ENCODE peak calls at places on chromosomes 11 and 22, in eight cellular contexts. One of them, this sample, is unnamed.

GRCh38 chr22:20084547-20085413 is 4.7 kb downstream of the DGCR8 start:
- DNase-seq in fibroblast of pulmonary artery: peak
- DNase-seq in Peyer's patch: peak
- DNase-seq in epithelial cell of esophagus: no peak
- DNase-seq in fibroblast of the aortic adventitia: peak
- DNase-seq in heart left ventricle: no peak
- DNase-seq in thoracic aorta: no peak
- DNase-seq in lower lobe of right lung: peak
- DNase-seq in this sample: peak

GRCh38 chr22:46747646-46748045 is 9.6 kb upstream of the CERK start:
- DNase-seq in fibroblast of the aortic adventitia: no peak
- DNase-seq in Peyer's patch: no peak
- DNase-seq in epithelial cell of esophagus: no peak
- DNase-seq in heart left ventricle: no peak
- DNase-seq in fibroblast of pulmonary artery: no peak
- DNase-seq in thoracic aorta: no peak
- DNase-seq in lower lobe of right lung: no peak
- DNase-seq in this sample: no peak

GRCh38 chr22:27676545-27677188 is 124.9 kb downstream of the MN1 start:
- DNase-seq in Peyer's patch: no peak
- DNase-seq in thoracic aorta: no peak
- DNase-seq in lower lobe of right lung: no peak
- DNase-seq in heart left ventricle: no peak
- DNase-seq in fibroblast of pulmonary artery: peak
- DNase-seq in fibroblast of the aortic adventitia: peak
- DNase-seq in epithelial cell of esophagus: no peak
- DNase-seq in this sample: no peak

GRCh38 chr11:11028017-11028692 is 170.3 kb upstream of the ZBED5 start:
- DNase-seq in heart left ventricle: peak
- DNase-seq in epithelial cell of esophagus: peak
- DNase-seq in fibroblast of the aortic adventitia: peak
- DNase-seq in fibroblast of pulmonary artery: peak
- DNase-seq in lower lobe of right lung: peak
- DNase-seq in thoracic aorta: no peak
- DNase-seq in Peyer's patch: peak
- DNase-seq in this sample: peak

GRCh38 chr11:118789501-118790356 is 1.2 kb downstream of the DDX6 start:
- DNase-seq in fibroblast of pulmonary artery: peak
- DNase-seq in thoracic aorta: no peak
- DNase-seq in fibroblast of the aortic adventitia: peak
- DNase-seq in epithelial cell of esophagus: peak
- DNase-seq in heart left ventricle: peak
- DNase-seq in Peyer's patch: no peak
- DNase-seq in lower lobe of right lung: no peak
- DNase-seq in this sample: peak

GRCh38 chr22:36026741-36027140 is 1.9 kb downstream of the RBFOX2 start:
- DNase-seq in lower lobe of right lung: no peak
- DNase-seq in thoracic aorta: no peak
- DNase-seq in fibroblast of the aortic adventitia: peak
- DNase-seq in fibroblast of pulmonary artery: peak
- DNase-seq in epithelial cell of esophagus: no peak
- DNase-seq in Peyer's patch: no peak
- DNase-seq in heart left ventricle: no peak
- DNase-seq in this sample: peak

GRCh38 chr22:27252282-27253049 is 549.1 kb downstream of the MN1 start:
- DNase-seq in heart left ventricle: no peak
- DNase-seq in epithelial cell of esophagus: peak
- DNase-seq in fibroblast of the aortic adventitia: peak
- DNase-seq in lower lobe of right lung: no peak
- DNase-seq in thoracic aorta: no peak
- DNase-seq in fibroblast of pulmonary artery: peak
- DNase-seq in Peyer's patch: no peak
- DNase-seq in this sample: peak

GRCh38 chr11:24925091-24925490 is 428.2 kb downstream of the LUZP2 start:
- DNase-seq in thoracic aorta: no peak
- DNase-seq in epithelial cell of esophagus: no peak
- DNase-seq in heart left ventricle: no peak
- DNase-seq in lower lobe of right lung: no peak
- DNase-seq in Peyer's patch: no peak
- DNase-seq in fibroblast of the aortic adventitia: no peak
- DNase-seq in fibroblast of pulmonary artery: no peak
- DNase-seq in this sample: no peak

DNA sequence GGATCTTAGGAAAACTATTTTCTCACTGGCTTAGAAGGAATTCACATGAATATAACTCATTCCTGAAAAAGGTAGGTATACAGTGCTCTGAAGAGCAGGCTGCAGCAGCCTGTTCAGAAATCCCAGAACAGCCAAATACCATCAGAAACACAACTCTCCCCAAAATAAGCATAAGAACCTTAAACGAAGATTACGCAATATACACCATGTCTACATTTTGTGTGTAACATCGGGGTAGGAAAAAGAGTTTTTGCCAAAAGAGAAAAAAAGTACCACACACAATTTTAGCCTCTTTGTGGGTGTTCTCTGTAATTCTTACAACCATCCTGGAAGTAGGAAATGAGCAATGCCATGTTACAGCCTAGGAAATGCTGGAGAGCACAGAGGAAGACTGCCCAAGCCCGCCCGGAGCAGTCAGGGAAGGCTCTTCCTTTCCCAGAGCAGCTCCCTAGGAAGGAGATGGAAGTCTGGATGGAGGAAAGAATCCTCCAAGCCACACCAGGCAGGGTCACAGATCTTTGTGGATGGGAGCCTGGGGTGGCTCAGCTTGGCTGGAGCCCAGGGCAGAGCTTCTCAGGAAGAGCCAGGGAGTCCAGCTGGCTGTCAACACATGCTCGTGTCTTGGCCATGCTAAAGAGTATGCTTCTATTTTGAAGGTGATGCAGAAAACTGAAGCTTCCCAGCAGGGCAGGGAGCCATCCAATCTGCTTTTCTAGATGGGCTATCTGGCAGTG is 49.7 kb upstream of the ARFGAP3 start:
- DNase-seq in fibroblast of pulmonary artery: peak
- DNase-seq in epithelial cell of esophagus: no peak
- DNase-seq in fibroblast of the aortic adventitia: peak
- DNase-seq in lower lobe of right lung: no peak
- DNase-seq in heart left ventricle: peak
- DNase-seq in Peyer's patch: no peak
- DNase-seq in thoracic aorta: no peak
- DNase-seq in this sample: no peak
- TF ChIP-seq CTCF in fibroblast of pulmonary artery: no peak
- TF ChIP-seq CTCF in epithelial cell of esophagus: no peak
- TF ChIP-seq CTCF in fibroblast of the aortic adventitia: no peak
- TF ChIP-seq CTCF in lower lobe of right lung: no peak
- TF ChIP-seq CTCF in heart left ventricle: no peak
- TF ChIP-seq CTCF in Peyer's patch: no peak
- TF ChIP-seq CTCF in thoracic aorta: no peak
- TF ChIP-seq CTCF in this sample: no peak

GRCh38 chr22:34881453-34881852 is 184.5 kb upstream of the ISX start:
- DNase-seq in fibroblast of pulmonary artery: no peak
- DNase-seq in fibroblast of the aortic adventitia: no peak
- DNase-seq in thoracic aorta: no peak
- DNase-seq in Peyer's patch: no peak
- DNase-seq in lower lobe of right lung: no peak
- DNase-seq in heart left ventricle: no peak
- DNase-seq in epithelial cell of esophagus: no peak
- DNase-seq in this sample: no peak
- TF ChIP-seq CTCF in fibroblast of pulmonary artery: no peak
- TF ChIP-seq CTCF in fibroblast of the aortic adventitia: no peak
- TF ChIP-seq CTCF in thoracic aorta: no peak
- TF ChIP-seq CTCF in Peyer's patch: no peak
- TF ChIP-seq CTCF in lower lobe of right lung: no peak
- TF ChIP-seq CTCF in heart left ventricle: no peak
- TF ChIP-seq CTCF in epithelial cell of esophagus: no peak
- TF ChIP-seq CTCF in this sample: no peak

DNA sequence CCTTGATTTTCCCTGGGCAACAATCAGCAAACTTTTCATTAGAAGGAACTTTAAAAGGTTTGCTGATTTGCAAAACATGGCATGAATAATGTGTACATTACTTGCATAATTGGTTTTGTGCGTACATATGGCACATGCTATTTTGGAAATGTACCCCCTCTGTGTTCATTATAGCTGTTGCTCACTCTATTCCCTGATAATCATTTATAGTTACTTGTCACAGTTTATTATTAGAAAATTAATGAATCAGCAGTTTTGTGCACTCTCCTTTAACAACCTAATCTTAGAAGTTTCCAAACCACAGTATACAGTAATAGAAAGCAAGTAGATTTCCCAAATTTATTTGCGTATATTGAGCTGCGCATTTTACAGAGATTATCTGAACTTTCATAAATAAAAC is 389.9 kb downstream of the CNTN5 start:
- DNase-seq in Peyer's patch: no peak
- DNase-seq in fibroblast of the aortic adventitia: no peak
- DNase-seq in heart left ventricle: no peak
- DNase-seq in fibroblast of pulmonary artery: no peak
- DNase-seq in lower lobe of right lung: no peak
- DNase-seq in thoracic aorta: no peak
- DNase-seq in epithelial cell of esophagus: no peak
- DNase-seq in this sample: no peak
- TF ChIP-seq CTCF in Peyer's patch: no peak
- TF ChIP-seq CTCF in fibroblast of the aortic adventitia: no peak
- TF ChIP-seq CTCF in heart left ventricle: no peak
- TF ChIP-seq CTCF in fibroblast of pulmonary artery: no peak
- TF ChIP-seq CTCF in lower lobe of right lung: no peak
- TF ChIP-seq CTCF in thoracic aorta: no peak
- TF ChIP-seq CTCF in epithelial cell of esophagus: no peak
- TF ChIP-seq CTCF in this sample: no peak

GRCh38 chr22:39214383-39215069 is 30.3 kb downstream of the PDGFB start:
- DNase-seq in epithelial cell of esophagus: peak
- DNase-seq in lower lobe of right lung: peak
- DNase-seq in heart left ventricle: no peak
- DNase-seq in thoracic aorta: no peak
- DNase-seq in fibroblast of the aortic adventitia: no peak
- DNase-seq in fibroblast of pulmonary artery: no peak
- DNase-seq in Peyer's patch: no peak
- DNase-seq in this sample: no peak

GRCh38 chr22:39215070-39215396 is 29.7 kb downstream of the PDGFB start:
- DNase-seq in Peyer's patch: no peak
- DNase-seq in epithelial cell of esophagus: no peak
- DNase-seq in thoracic aorta: no peak
- DNase-seq in fibroblast of pulmonary artery: no peak
- DNase-seq in heart left ventricle: no peak
- DNase-seq in fibroblast of the aortic adventitia: no peak
- DNase-seq in lower lobe of right lung: peak
- DNase-seq in this sample: no peak

GRCh38 chr22:39215430-39216142 is 29.2 kb downstream of the PDGFB start:
- DNase-seq in Peyer's patch: peak
- DNase-seq in lower lobe of right lung: peak
- DNase-seq in heart left ventricle: no peak
- DNase-seq in fibroblast of pulmonary artery: no peak
- DNase-seq in fibroblast of the aortic adventitia: no peak
- DNase-seq in thoracic aorta: no peak
- DNase-seq in epithelial cell of esophagus: no peak
- DNase-seq in this sample: no peak

GRCh38 chr22:39214006-39214382 is 30.8 kb downstream of the PDGFB start:
- DNase-seq in epithelial cell of esophagus: no peak
- DNase-seq in heart left ventricle: no peak
- DNase-seq in fibroblast of pulmonary artery: no peak
- DNase-seq in Peyer's patch: no peak
- DNase-seq in thoracic aorta: no peak
- DNase-seq in lower lobe of right lung: peak
- DNase-seq in fibroblast of the aortic adventitia: no peak
- DNase-seq in this sample: no peak

GRCh38 chr22:39212721-39213376 is 31.9 kb downstream of the PDGFB start:
- DNase-seq in heart left ventricle: no peak
- DNase-seq in epithelial cell of esophagus: peak
- DNase-seq in fibroblast of pulmonary artery: peak
- DNase-seq in thoracic aorta: no peak
- DNase-seq in fibroblast of the aortic adventitia: peak
- DNase-seq in Peyer's patch: peak
- DNase-seq in lower lobe of right lung: peak
- DNase-seq in this sample: no peak
- TF ChIP-seq CTCF in heart left ventricle: peak
- TF ChIP-seq CTCF in epithelial cell of esophagus: no peak
- TF ChIP-seq CTCF in fibroblast of pulmonary artery: peak
- TF ChIP-seq CTCF in thoracic aorta: no peak
- TF ChIP-seq CTCF in fibroblast of the aortic adventitia: peak
- TF ChIP-seq CTCF in Peyer's patch: no peak
- TF ChIP-seq CTCF in lower lobe of right lung: no peak
- TF ChIP-seq CTCF in this sample: no peak

GRCh38 chr11:68341557-68342458 is 29.4 kb downstream of the LRP5 start:
- DNase-seq in fibroblast of the aortic adventitia: no peak
- DNase-seq in heart left ventricle: no peak
- DNase-seq in thoracic aorta: no peak
- DNase-seq in fibroblast of pulmonary artery: no peak
- DNase-seq in epithelial cell of esophagus: no peak
- DNase-seq in lower lobe of right lung: no peak
- DNase-seq in Peyer's patch: no peak
- DNase-seq in this sample: no peak
- TF ChIP-seq CTCF in fibroblast of the aortic adventitia: no peak
- TF ChIP-seq CTCF in heart left ventricle: no peak
- TF ChIP-seq CTCF in thoracic aorta: peak
- TF ChIP-seq CTCF in fibroblast of pulmonary artery: peak
- TF ChIP-seq CTCF in epithelial cell of esophagus: peak
- TF ChIP-seq CTCF in lower lobe of right lung: no peak
- TF ChIP-seq CTCF in Peyer's patch: no peak
- TF ChIP-seq CTCF in this sample: peak

GRCh38 chr11:60785806-60786361 is 751 bp downstream of the MS4A10 start:
- DNase-seq in heart left ventricle: no peak
- DNase-seq in thoracic aorta: no peak
- DNase-seq in Peyer's patch: peak
- DNase-seq in fibroblast of the aortic adventitia: peak
- DNase-seq in lower lobe of right lung: peak
- DNase-seq in fibroblast of pulmonary artery: peak
- DNase-seq in epithelial cell of esophagus: no peak
- DNase-seq in this sample: no peak

GRCh38 chr11:60782393-60783140 is 2.6 kb upstream of the MS4A10 start:
- DNase-seq in lower lobe of right lung: no peak
- DNase-seq in thoracic aorta: no peak
- DNase-seq in fibroblast of pulmonary artery: no peak
- DNase-seq in epithelial cell of esophagus: no peak
- DNase-seq in heart left ventricle: no peak
- DNase-seq in Peyer's patch: no peak
- DNase-seq in fibroblast of the aortic adventitia: no peak
- DNase-seq in this sample: no peak

GRCh38 chr11:60783141-60783484 is 2.0 kb upstream of the MS4A10 start:
- DNase-seq in fibroblast of pulmonary artery: no peak
- DNase-seq in fibroblast of the aortic adventitia: no peak
- DNase-seq in Peyer's patch: no peak
- DNase-seq in thoracic aorta: no peak
- DNase-seq in heart left ventricle: no peak
- DNase-seq in lower lobe of right lung: no peak
- DNase-seq in epithelial cell of esophagus: no peak
- DNase-seq in this sample: no peak

GRCh38 chr11:60785136-60785535 is at the start of gene MS4A10:
- DNase-seq in fibroblast of the aortic adventitia: no peak
- DNase-seq in thoracic aorta: no peak
- DNase-seq in lower lobe of right lung: peak
- DNase-seq in fibroblast of pulmonary artery: no peak
- DNase-seq in Peyer's patch: peak
- DNase-seq in epithelial cell of esophagus: no peak
- DNase-seq in heart left ventricle: no peak
- DNase-seq in this sample: no peak

DNA sequence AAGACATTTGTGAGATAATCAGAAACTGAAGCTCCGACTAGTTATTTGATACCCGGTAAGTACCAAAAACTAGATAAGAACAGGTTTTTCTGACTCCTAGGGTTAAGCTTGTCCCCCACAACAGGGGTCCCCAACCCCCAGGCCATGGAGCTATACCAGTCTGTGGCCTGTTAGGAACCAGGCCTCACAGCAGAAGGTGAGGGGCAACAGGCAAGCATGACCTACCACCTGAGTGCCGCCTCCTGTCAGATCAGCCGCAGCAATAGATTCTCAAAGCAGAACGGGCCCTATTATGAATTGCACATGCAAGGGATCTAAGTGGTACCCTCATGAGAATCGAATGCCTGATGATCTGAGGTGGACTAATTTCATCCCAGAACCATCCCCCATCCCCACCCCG is 1.2 kb upstream of the MS4A10 start:
- DNase-seq in lower lobe of right lung: peak
- DNase-seq in Peyer's patch: no peak
- DNase-seq in heart left ventricle: no peak
- DNase-seq in fibroblast of the aortic adventitia: no peak
- DNase-seq in epithelial cell of esophagus: no peak
- DNase-seq in fibroblast of pulmonary artery: no peak
- DNase-seq in thoracic aorta: no peak
- DNase-seq in this sample: no peak
- TF ChIP-seq CTCF in lower lobe of right lung: no peak
- TF ChIP-seq CTCF in Peyer's patch: no peak
- TF ChIP-seq CTCF in heart left ventricle: no peak
- TF ChIP-seq CTCF in fibroblast of the aortic adventitia: no peak
- TF ChIP-seq CTCF in epithelial cell of esophagus: no peak
- TF ChIP-seq CTCF in fibroblast of pulmonary artery: no peak
- TF ChIP-seq CTCF in thoracic aorta: no peak
- TF ChIP-seq CTCF in this sample: no peak

This sample was measured in A673.